ENCODE peak calls at places on chromosomes 3 and 15, in five cellular contexts. E is activated CD4-positive, alpha-beta T cell treated with anti-CD3 and anti-CD28 coated beads, Interleukin-2, amount 50 U/mL, for 1 hour; P is Ammon's horn; O is suprapubic skin; L is CD4-positive, alpha-beta T cell. A is an unnamed sample.

GRCh38 chr3:142931222-142931621 is 32.3 kb downstream of the PAQR9 start:
- DNase-seq in E (no peak), P (no peak), O (no peak), L (no peak), A (no peak)

GRCh38 chr3:64104691-64105101 is 81.4 kb upstream of the PSMD6 start:
- DNase-seq in O (no peak), E (no peak), P (no peak), L (no peak), A (no peak)

GRCh38 chr3:69200384-69201068 is 78.1 kb upstream of the LMOD3 start:
- DNase-seq in O (no peak), P (no peak), L (peak; percentile 7), E (no peak), A (no peak)

GRCh38 chr15:101445562-101446526 is 43.7 kb downstream of the PCSK6 start:
- DNase-seq in L (no peak), E (no peak), O (no peak), P (no peak), A (no peak)

GRCh38 chr3:70861234-70861633 is 548.8 kb upstream of the MDFIC2 start:
- DNase-seq in O (no peak), E (no peak), L (no peak), P (no peak), A (no peak)

GRCh38 chr15:92383528-92384326 is 10.0 kb upstream of the ST8SIA2 start:
- DNase-seq in E (peak; percentile 2), L (no peak), P (no peak), O (no peak), A (peak; percentile 5)

GRCh38 chr3:13891492-13892073 is 11.7 kb upstream of the WNT7A start:
- DNase-seq in L (no peak), P (no peak), O (no peak), E (no peak), A (peak; percentile 33)

GRCh38 chr3:10389341-10389740 is 68.4 kb upstream of the SEC13 start:
- DNase-seq in E (no peak), L (no peak), P (no peak), O (no peak), A (no peak)

GRCh38 chr3:101848754-101849713 is at the start of gene NFKBIZ:
- DNase-seq in P (peak; percentile 90), O (peak; percentile 98), E (peak; percentile 91), L (peak; percentile 87), A (peak; percentile 89)

GRCh38 chr3:74079961-74080562 is 455.3 kb upstream of the PDZRN3 start:
- DNase-seq in O (no peak), E (no peak), L (no peak), P (no peak), A (no peak)

GRCh38 chr15:42079401-42079908 is 14.9 kb downstream of the PLA2G4D start:
- DNase-seq in P (no peak), O (no peak), E (no peak), L (no peak), A (no peak)

GRCh38 chr3:48024401-48024800 is 8.2 kb upstream of the MAP4 start:
- DNase-seq in L (no peak), P (no peak), O (no peak), E (no peak), A (no peak)

GRCh38 chr15:40427188-40427587 is 13.6 kb upstream of the BAHD1 start:
- DNase-seq in E (no peak), P (no peak), O (no peak), L (no peak), A (no peak)

GRCh38 chr3:194322701-194323174 is 28.4 kb downstream of the CPN2 start:
- DNase-seq in O (no peak), E (no peak), P (no peak), L (no peak), A (no peak)

GRCh38 chr3:141076821-141077571 is 25.8 kb downstream of the SPSB4 start:
- DNase-seq in L (no peak), P (peak; percentile 65), E (peak; percentile 2), O (peak; percentile 68), A (no peak)

GRCh38 chr15:74787251-74788041 is 5.6 kb downstream of the CSK start:
- DNase-seq in P (peak; percentile 86), O (no peak), L (peak; percentile 81), E (peak; percentile 83), A (peak; percentile 88)

GRCh38 chr15:44265757-44266156 is 22.8 kb upstream of the GOLM2 start:
- DNase-seq in E (no peak), L (no peak), P (no peak), O (no peak), A (no peak)

GRCh38 chr15:57376695-57377477 is 581 bp downstream of the CGNL1 start:
- DNase-seq in O (peak; percentile 78), E (no peak), P (no peak), L (no peak), A (no peak)

GRCh38 chr3:102530443-102531195 is 95.8 kb downstream of the ZPLD1 start:
- DNase-seq in L (no peak), O (no peak), E (no peak), P (no peak), A (no peak)

GRCh38 chr15:91099616-91100560 is at the start of gene SV2B:
- DNase-seq in O (peak; percentile 79), L (no peak), P (peak; percentile 74), E (peak; percentile 24), A (peak; percentile 60)

GRCh38 chr3:197511130-197511529 is 44.6 kb downstream of the BDH1 start:
- DNase-seq in P (no peak), L (no peak), O (no peak), E (no peak), A (no peak)

GRCh38 chr3:142724682-142725351 is 983 bp downstream of the TRPC1 start:
- DNase-seq in P (peak; percentile 43), L (peak; percentile 1), E (peak; percentile 2), O (peak; percentile 63), A (peak; percentile 74)

GRCh38 chr15:99409097-99409473 is 156.7 kb upstream of the MEF2A start:
- DNase-seq in E (no peak), O (peak; percentile 78), L (no peak), P (peak; percentile 82), A (peak; percentile 59)

GRCh38 chr3:187955076-187955952 is 198.6 kb upstream of the LPP start:
- DNase-seq in O (no peak), P (no peak), E (no peak), L (no peak), A (no peak)

A was measured in cerebellar cortex.